ENCODE peak calls at places on chromosomes 4 and X, in nine cellular contexts. Z is cardiac muscle cell; M is prostate gland; L is endothelial cell of umbilical vein; S is body of pancreas; G is HCT116; R is upper lobe of right lung; N is dorsolateral prefrontal cortex; K is CD4-positive, alpha-beta T cell. W is an unnamed sample.

GRCh38 chrX:38891641-38892413 is 90.6 kb downstream of the MID1IP1 start:
- DNase-seq in Z (no peak), M (no peak), L (no peak), S (no peak), G (no peak), R (no peak), N (no peak), K (no peak), W (no peak)

GRCh38 chrX:31449064-31449463 is 377.2 kb upstream of the FTHL17 start:
- DNase-seq in Z (no peak), M (no peak), L (no peak), S (no peak), G (no peak), R (no peak), N (no peak), K (no peak), W (no peak)

GRCh38 chr4:154030747-154031146 is 241.9 kb upstream of the SFRP2 start:
- DNase-seq in Z (no peak), M (no peak), L (no peak), S (no peak), G (no peak), R (no peak), N (no peak), K (no peak), W (no peak)

GRCh38 chr4:187547281-187547680 is 448.3 kb upstream of the ZFP42 start:
- DNase-seq in Z (no peak), M (peak; percentile 8), L (no peak), S (no peak), G (no peak), R (no peak), N (no peak), K (no peak), W (no peak)

GRCh38 chr4:142922720-142923119 is 76.6 kb upstream of the INPP4B start:
- DNase-seq in Z (no peak), M (no peak), L (no peak), S (no peak), G (no peak), R (no peak), N (no peak), K (no peak), W (no peak)

GRCh38 chrX:73562986-73563739 is at the start of gene CHIC1:
- DNase-seq in Z (peak; percentile 75), M (peak; percentile 55), L (peak; percentile 65), S (peak; percentile 56), G (no peak), R (peak; percentile 80), N (peak; percentile 71), K (peak; percentile 59), W (no peak)

GRCh38 chr4:4462970-4463369 is 76.1 kb downstream of the NSG1 start:
- DNase-seq in Z (no peak), M (no peak), L (no peak), S (no peak), G (no peak), R (no peak), N (no peak), K (no peak), W (no peak)

GRCh38 chrX:115330498-115331138 is 41.1 kb downstream of the LUZP4 start:
- DNase-seq in Z (peak; percentile 82), M (peak; percentile 5), L (peak; percentile 65), S (peak; percentile 23), G (peak; percentile 44), R (no peak), N (no peak), K (no peak), W (no peak)

GRCh38 chr4:48904541-48905142 is 1.9 kb downstream of the OCIAD2 start:
- DNase-seq in Z (no peak), M (no peak), L (no peak), S (no peak), G (no peak), R (no peak), N (no peak), K (no peak), W (no peak)

GRCh38 chr4:41632481-41633073 is 94.6 kb downstream of the LIMCH1 start:
- DNase-seq in Z (no peak), M (no peak), L (no peak), S (no peak), G (no peak), R (no peak), N (no peak), K (no peak), W (no peak)

GRCh38 chrX:149473966-149474365 is 31.1 kb downstream of the IDS start:
- DNase-seq in Z (no peak), M (no peak), L (peak; percentile 3), S (no peak), G (no peak), R (no peak), N (no peak), K (no peak), W (no peak)

GRCh38 chrX:39614680-39614998 is 483.1 kb downstream of the BCOR start:
- DNase-seq in Z (no peak), M (peak; percentile 3), L (no peak), S (no peak), G (no peak), R (no peak), N (no peak), K (no peak), W (no peak)

GRCh38 chr4:154928640-154929257 is 147.7 kb downstream of the RBM46 start:
- DNase-seq in Z (peak; percentile 54), M (no peak), L (peak; percentile 21), S (no peak), G (peak; percentile 43), R (no peak), N (no peak), K (no peak), W (no peak)

GRCh38 chrX:137792214-137792613 is 226.3 kb downstream of the ZIC3 start:
- DNase-seq in Z (no peak), M (no peak), L (no peak), S (no peak), G (no peak), R (no peak), N (no peak), K (no peak), W (no peak)

GRCh38 chr4:184722798-184723197 is 11.1 kb downstream of the CENPU start:
- DNase-seq in Z (no peak), M (no peak), L (no peak), S (no peak), G (no peak), R (no peak), N (no peak), K (no peak), W (no peak)

GRCh38 chrX:134174273-134174660 is 62.7 kb upstream of the CCDC160 start:
- DNase-seq in Z (no peak), M (no peak), L (no peak), S (no peak), G (no peak), R (no peak), N (no peak), K (no peak), W (no peak)

GRCh38 chrX:40933132-40934078 is 151.8 kb upstream of the USP9X start:
- DNase-seq in Z (peak; percentile 61), M (no peak), L (peak; percentile 82), S (no peak), G (no peak), R (no peak), N (no peak), K (no peak), W (no peak)

GRCh38 chr4:56958111-56958517 is 19.3 kb downstream of the NOA1 start:
- DNase-seq in Z (peak; percentile 99), M (peak; percentile 72), L (peak; percentile 97), S (peak; percentile 61), G (no peak), R (no peak), N (peak; percentile 73), K (no peak), W (peak; percentile 86)

GRCh38 chr4:56953680-56954520 is 23.5 kb downstream of the NOA1 start:
- DNase-seq in Z (no peak), M (no peak), L (no peak), S (no peak), G (no peak), R (no peak), N (no peak), K (no peak), W (no peak)

GRCh38 chr4:56961107-56961500 is 16.3 kb downstream of the NOA1 start:
- DNase-seq in Z (no peak), M (no peak), L (no peak), S (no peak), G (no peak), R (no peak), N (no peak), K (no peak), W (no peak)

DNA sequence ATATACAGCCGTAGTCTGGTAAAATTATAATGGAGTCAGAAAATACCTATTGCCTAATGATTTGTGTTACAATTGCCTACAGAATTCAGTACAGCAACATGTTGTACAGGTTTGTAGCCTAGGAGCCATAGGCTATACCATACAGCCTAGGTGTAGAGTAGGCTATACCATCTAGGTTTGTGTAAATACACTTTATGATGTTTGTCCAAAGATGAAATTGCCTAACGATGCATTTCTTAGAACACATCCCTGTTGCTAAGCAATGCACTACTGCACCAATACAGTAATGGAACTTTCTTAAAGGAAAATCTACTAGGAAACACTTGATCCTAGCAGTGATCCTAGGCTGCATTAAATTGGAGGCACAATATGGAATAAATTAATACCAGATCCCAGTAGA is 18.3 kb downstream of the NOA1 start:
- DNase-seq in Z (no peak), M (no peak), L (no peak), S (no peak), G (no peak), R (no peak), N (no peak), K (no peak), W (no peak)
- H3K27ac ChIP-seq in Z (no peak overlapping the region), M (no peak overlapping the region), L (peak overlapping the region; percentile 23), S (no peak overlapping the region), G (no peak overlapping the region), R (no peak overlapping the region), N (no peak overlapping the region), K (no peak overlapping the region), W (peak overlapping the region; percentile 69)

DNA sequence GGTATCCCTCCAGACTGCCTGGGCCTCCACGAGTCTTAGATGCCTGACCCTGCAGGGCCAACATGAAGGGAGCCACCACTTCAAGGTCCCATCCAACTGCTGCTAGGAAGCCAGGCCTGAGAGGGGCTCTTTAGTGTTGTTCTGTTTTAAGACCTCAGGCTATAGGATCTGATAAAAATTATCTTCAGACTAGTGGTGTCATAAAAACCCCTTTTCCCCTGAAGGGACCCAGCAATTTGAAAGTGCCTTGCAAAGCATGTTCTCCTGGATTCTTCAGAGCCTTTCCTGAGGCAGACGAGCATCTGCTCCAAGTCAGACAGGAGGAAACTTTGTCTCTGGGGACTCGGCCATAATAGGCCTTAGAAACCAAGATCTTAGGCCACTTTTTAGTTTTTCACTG is 26.9 kb downstream of the TSPAN5 start:
- DNase-seq in Z (no peak), M (no peak), L (no peak), S (no peak), G (no peak), R (no peak), N (no peak), K (no peak), W (no peak)
- H3K27ac ChIP-seq in Z (no peak overlapping the region), M (no peak overlapping the region), L (no peak overlapping the region), S (no peak overlapping the region), G (no peak overlapping the region), R (no peak overlapping the region), N (peak overlapping the region; percentile 68), K (no peak overlapping the region), W (no peak overlapping the region)

GRCh38 chr4:40439519-40439918 is 104.4 kb downstream of the CHRNA9 start:
- DNase-seq in Z (no peak), M (no peak), L (no peak), S (no peak), G (no peak), R (no peak), N (no peak), K (no peak), W (no peak)
- H3K27ac ChIP-seq in Z (no peak overlapping the region), M (no peak overlapping the region), L (no peak overlapping the region), S (peak overlapping the region; percentile 29), G (no peak overlapping the region), R (no peak overlapping the region), N (no peak overlapping the region), K (no peak overlapping the region), W (no peak overlapping the region)

GRCh38 chr4:141028024-141028529 is 105.2 kb downstream of the RNF150 start:
- DNase-seq in Z (peak; percentile 22), M (no peak), L (no peak), S (no peak), G (no peak), R (no peak), N (no peak), K (no peak), W (no peak)
- H3K27ac ChIP-seq in Z (peak overlapping the region; percentile 47), M (no peak overlapping the region), L (no peak overlapping the region), S (peak overlapping the region; percentile 2), G (no peak overlapping the region), R (no peak overlapping the region), N (no peak overlapping the region), K (no peak overlapping the region), W (no peak overlapping the region)